ENCODE peak calls at places on chromosomes 13 and 19, in four cellular contexts. One of them, this sample, is unnamed.

GRCh38 chr13:78875792-78876580 is 217.0 kb upstream of the OBI1 start:
- DNase-seq in H9: peak
- DNase-seq in H1: peak
- DNase-seq in IMR-90: no peak
- DNase-seq in this sample: peak

GRCh38 chr19:3028305-3029069 is 593 bp downstream of the TLE2 start:
- DNase-seq in IMR-90: no peak
- DNase-seq in H1: peak
- DNase-seq in H9: peak
- DNase-seq in this sample: peak

GRCh38 chr19:45265375-45265774 is 14.3 kb downstream of the MARK4 start:
- DNase-seq in H9: no peak
- DNase-seq in H1: no peak
- DNase-seq in IMR-90: no peak
- DNase-seq in this sample: no peak

GRCh38 chr19:45785781-45786532 is 3.7 kb upstream of the DMPK start:
- DNase-seq in H9: no peak
- DNase-seq in IMR-90: no peak
- DNase-seq in H1: no peak
- DNase-seq in this sample: no peak

GRCh38 chr13:109737606-109738005 is 48.8 kb downstream of the IRS2 start:
- DNase-seq in IMR-90: peak
- DNase-seq in H1: no peak
- DNase-seq in H9: no peak
- DNase-seq in this sample: no peak

GRCh38 chr19:41927810-41928192 is 448 bp downstream of the ERFL start:
- DNase-seq in IMR-90: no peak
- DNase-seq in H1: no peak
- DNase-seq in H9: no peak
- DNase-seq in this sample: no peak

GRCh38 chr13:96229356-96229755 is 139.4 kb downstream of the HS6ST3 start:
- DNase-seq in H9: peak
- DNase-seq in IMR-90: no peak
- DNase-seq in H1: no peak
- DNase-seq in this sample: peak

GRCh38 chr19:41234512-41235208 is 15.6 kb downstream of the AXL start:
- DNase-seq in H9: no peak
- DNase-seq in IMR-90: no peak
- DNase-seq in H1: no peak
- DNase-seq in this sample: no peak

GRCh38 chr13:107271226-107271625 is 703.3 kb upstream of the ARGLU1 start:
- DNase-seq in H9: peak
- DNase-seq in IMR-90: peak
- DNase-seq in H1: peak
- DNase-seq in this sample: peak

GRCh38 chr13:111337741-111338140 is 17.3 kb downstream of the TEX29 start:
- DNase-seq in H1: no peak
- DNase-seq in IMR-90: peak
- DNase-seq in H9: peak
- DNase-seq in this sample: no peak

GRCh38 chr13:39417131-39417530 is 185.9 kb downstream of the LHFPL6 start:
- DNase-seq in H9: peak
- DNase-seq in H1: no peak
- DNase-seq in IMR-90: no peak
- DNase-seq in this sample: peak

GRCh38 chr19:11234486-11235075 is 4.8 kb upstream of the ANGPTL8 start:
- DNase-seq in IMR-90: no peak
- DNase-seq in H1: no peak
- DNase-seq in H9: no peak
- DNase-seq in this sample: peak

GRCh38 chr13:98795220-98795619 is 42.7 kb upstream of the SLC15A1 start:
- DNase-seq in H1: peak
- DNase-seq in IMR-90: no peak
- DNase-seq in H9: no peak
- DNase-seq in this sample: no peak

GRCh38 chr13:23778007-23778687 is 111.1 kb downstream of the MIPEP start:
- DNase-seq in H1: no peak
- DNase-seq in H9: no peak
- DNase-seq in IMR-90: peak
- DNase-seq in this sample: no peak

GRCh38 chr13:23778879-23779278 is 110.3 kb downstream of the MIPEP start:
- DNase-seq in IMR-90: peak
- DNase-seq in H1: no peak
- DNase-seq in H9: no peak
- DNase-seq in this sample: no peak

GRCh38 chr13:23772717-23773116 is 116.5 kb downstream of the MIPEP start:
- DNase-seq in IMR-90: no peak
- DNase-seq in H1: no peak
- DNase-seq in H9: no peak
- DNase-seq in this sample: no peak

GRCh38 chr13:23777571-23777870 is 111.7 kb downstream of the MIPEP start:
- DNase-seq in IMR-90: no peak
- DNase-seq in H1: no peak
- DNase-seq in H9: no peak
- DNase-seq in this sample: no peak

GRCh38 chr13:23776698-23777570 is 112.3 kb downstream of the MIPEP start:
- DNase-seq in H9: no peak
- DNase-seq in H1: no peak
- DNase-seq in IMR-90: no peak
- DNase-seq in this sample: no peak
- H2AK5ac ChIP-seq in H9: no peak
- H2AK5ac ChIP-seq in H1: no peak
- H2AK5ac ChIP-seq in IMR-90: peak
- H2AK5ac ChIP-seq in this sample: no peak

DNA sequence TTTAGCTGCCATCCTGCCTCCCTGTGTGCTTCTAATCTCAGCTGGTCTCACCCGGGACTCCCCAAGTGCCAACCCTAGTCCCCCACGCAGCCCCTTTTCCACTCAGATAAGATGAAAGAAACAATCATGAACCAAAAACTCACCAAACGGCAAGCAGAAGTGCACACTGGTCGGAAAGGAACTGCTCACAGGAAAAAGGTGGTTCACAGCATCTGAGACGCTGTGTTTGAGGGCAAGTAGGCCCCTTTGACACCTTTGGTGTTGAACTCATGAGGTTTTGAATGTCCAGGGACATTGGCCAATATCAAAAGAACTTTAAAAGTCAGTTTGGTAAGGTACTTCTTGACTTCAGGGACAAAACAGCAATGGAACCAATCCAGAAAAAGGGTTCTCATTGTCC is 20.4 kb upstream of the ACOD1 start:
- DNase-seq in IMR-90: no peak
- DNase-seq in H9: no peak
- DNase-seq in H1: no peak
- DNase-seq in this sample: no peak
- H3K56ac ChIP-seq in IMR-90: no peak
- H3K56ac ChIP-seq in H9: no peak
- H3K56ac ChIP-seq in H1: no peak
- H3K56ac ChIP-seq in this sample: no peak

GRCh38 chr19:7852851-7853759 is 21.1 kb downstream of the PRR36 start:
- DNase-seq in H1: peak
- DNase-seq in H9: peak
- DNase-seq in IMR-90: peak
- DNase-seq in this sample: peak

GRCh38 chr19:7850429-7850819 is 20.4 kb downstream of the EVI5L start:
- DNase-seq in H9: no peak
- DNase-seq in IMR-90: peak
- DNase-seq in H1: no peak
- DNase-seq in this sample: no peak

GRCh38 chr19:7850975-7851622 is 21.1 kb downstream of the EVI5L start:
- DNase-seq in H1: no peak
- DNase-seq in H9: no peak
- DNase-seq in IMR-90: no peak
- DNase-seq in this sample: no peak

GRCh38 chr19:7853760-7854107 is 20.5 kb downstream of the PRR36 start:
- DNase-seq in IMR-90: no peak
- DNase-seq in H1: no peak
- DNase-seq in H9: no peak
- DNase-seq in this sample: no peak

GRCh38 chr19:7851623-7852500 is 21.8 kb downstream of the EVI5L start:
- DNase-seq in H1: no peak
- DNase-seq in H9: no peak
- DNase-seq in IMR-90: no peak
- DNase-seq in this sample: no peak
- H2AK5ac ChIP-seq in H1: peak
- H2AK5ac ChIP-seq in H9: no peak
- H2AK5ac ChIP-seq in IMR-90: no peak
- H2AK5ac ChIP-seq in this sample: no peak

DNA sequence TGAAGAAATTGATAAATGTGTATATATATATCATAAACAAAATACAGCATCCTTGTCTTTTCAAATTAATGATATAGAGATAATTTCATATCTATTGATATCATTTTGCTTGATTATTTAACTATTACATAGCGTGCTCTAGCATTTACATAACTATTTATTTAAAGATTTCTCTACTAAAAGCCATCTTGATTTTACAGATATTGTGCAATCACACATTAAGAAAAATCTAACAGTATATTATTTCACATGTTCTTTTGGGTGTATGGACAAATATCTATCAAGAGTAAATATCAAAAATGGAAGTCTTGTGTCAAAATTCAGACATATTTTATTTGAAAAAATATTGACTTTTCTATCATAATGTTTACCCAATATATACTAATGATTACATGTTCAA is 966.8 kb downstream of the SLITRK5 start:
- DNase-seq in H9: no peak
- DNase-seq in IMR-90: no peak
- DNase-seq in H1: no peak
- DNase-seq in this sample: no peak
- H3K56ac ChIP-seq in H9: no peak
- H3K56ac ChIP-seq in IMR-90: no peak
- H3K56ac ChIP-seq in H1: no peak
- H3K56ac ChIP-seq in this sample: no peak